ENCODE peak calls at places on chromosome X, in nine cellular contexts. U, X, C, O, W, R, I, Z and Y are unnamed samples.

GRCh38 chrX:40267334-40268118 is 169.8 kb upstream of the BCOR start:
- DNase-seq in R (no peak), Z (no peak), C (no peak), U (no peak), O (no peak), I (no peak), X (no peak), W (peak), Y (peak)

GRCh38 chrX:153873282-153874090 is 12.5 kb downstream of the L1CAM start:
- DNase-seq in R (no peak), X (peak), W (no peak), U (no peak), Z (no peak), O (no peak), I (no peak), C (no peak), Y (no peak)

GRCh38 chrX:109270580-109271484 is 211.1 kb downstream of the GUCY2F start:
- DNase-seq in W (no peak), O (no peak), U (no peak), R (no peak), X (no peak), Z (no peak), I (no peak), C (no peak), Y (no peak)

GRCh38 chrX:135477576-135477975 is 42.9 kb upstream of the INTS6L start:
- DNase-seq in O (peak), I (no peak), U (no peak), R (peak), C (peak), W (no peak), Z (peak), X (peak), Y (no peak)

GRCh38 chrX:29690061-29690460 is 525.3 kb upstream of the MAGEB2 start:
- DNase-seq in W (no peak), X (no peak), O (no peak), I (no peak), U (no peak), Z (no peak), C (no peak), R (no peak), Y (no peak)

GRCh38 chrX:10325606-10326005 is 168.8 kb downstream of the CLCN4 start:
- DNase-seq in Z (no peak), W (no peak), C (no peak), U (no peak), X (no peak), I (no peak), O (no peak), R (no peak), Y (no peak)

GRCh38 chrX:136936183-136936549 is 55.6 kb upstream of the RBMX start:
- DNase-seq in C (no peak), I (no peak), O (no peak), U (no peak), W (no peak), R (no peak), X (no peak), Z (no peak), Y (no peak)

GRCh38 chrX:40644821-40645358 is 2.5 kb downstream of the CXorf38 start:
- DNase-seq in X (no peak), R (peak), C (peak), O (peak), W (no peak), I (peak), Z (no peak), U (peak), Y (no peak)

GRCh38 chrX:19514791-19515614 is at the start of gene MAP3K15:
- DNase-seq in Z (peak), C (no peak), X (peak), R (no peak), W (peak), I (no peak), U (peak), O (peak), Y (peak)

GRCh38 chrX:103794117-103794516 is 17.5 kb downstream of the PLP1 start:
- DNase-seq in X (no peak), I (no peak), O (no peak), U (no peak), Z (no peak), C (no peak), W (no peak), R (no peak), Y (no peak)

GRCh38 chrX:39609941-39610340 is 487.8 kb downstream of the BCOR start:
- DNase-seq in U (no peak), Z (no peak), X (no peak), C (no peak), W (no peak), R (no peak), O (no peak), I (no peak), Y (no peak)

GRCh38 chrX:2817036-2817435 is 11.7 kb upstream of the GYG2 start:
- DNase-seq in Z (no peak), W (no peak), O (no peak), X (no peak), I (no peak), R (no peak), U (no peak), C (no peak), Y (no peak)

GRCh38 chrX:129310000-129310399 is 213.3 kb downstream of the SMARCA1 start:
- DNase-seq in O (no peak), R (no peak), Z (no peak), X (no peak), U (no peak), W (no peak), I (no peak), C (no peak), Y (no peak)

GRCh38 chrX:74420194-74421035 is 878 bp upstream of the SLC16A2 start:
- DNase-seq in O (peak), I (no peak), R (peak), W (no peak), X (peak), C (no peak), Z (peak), U (no peak), Y (no peak)

GRCh38 chrX:104659037-104659744 is 93.2 kb downstream of the IL1RAPL2 start:
- DNase-seq in Z (no peak), U (no peak), C (no peak), X (no peak), R (no peak), W (no peak), I (no peak), O (no peak), Y (no peak)

GRCh38 chrX:111728096-111728495 is 47.1 kb downstream of the ALG13 start:
- DNase-seq in C (no peak), R (no peak), I (no peak), O (no peak), W (no peak), Z (no peak), U (no peak), X (no peak), Y (no peak)

GRCh38 chrX:118795528-118795927 is 28.1 kb upstream of the ZCCHC12 start:
- DNase-seq in W (no peak), I (no peak), Z (no peak), C (no peak), R (no peak), O (no peak), X (no peak), U (no peak), Y (no peak)

GRCh38 chrX:55486736-55487135 is 2.9 kb downstream of the USP51 start:
- DNase-seq in C (no peak), R (no peak), U (no peak), W (no peak), X (no peak), I (no peak), O (no peak), Z (no peak), Y (no peak)

GRCh38 chrX:134144231-134144630 is 92.8 kb upstream of the CCDC160 start:
- DNase-seq in C (peak), U (no peak), X (peak), W (peak), I (no peak), O (no peak), Z (no peak), R (no peak), Y (no peak)

GRCh38 chrX:91414710-91415109 is 19.9 kb upstream of the PABPC5 start:
- DNase-seq in O (no peak), U (no peak), R (no peak), C (no peak), I (no peak), W (no peak), Z (no peak), X (peak), Y (no peak)

GRCh38 chrX:109936114-109936513 is 66.8 kb upstream of the TMEM164 start:
- DNase-seq in C (no peak), W (no peak), U (no peak), R (no peak), I (no peak), O (no peak), X (no peak), Z (no peak), Y (no peak)

GRCh38 chrX:136867518-136867917 is 13.0 kb downstream of the RBMX start:
- DNase-seq in C (no peak), I (no peak), O (no peak), U (no peak), X (no peak), R (no peak), Z (no peak), W (no peak), Y (no peak)

GRCh38 chrX:133513116-133513515 is 97.8 kb upstream of the GPC4 start:
- DNase-seq in R (no peak), W (no peak), C (no peak), O (no peak), I (no peak), X (no peak), Z (no peak), U (no peak), Y (no peak)

GRCh38 chrX:129139837-129140679 is 383.2 kb downstream of the SMARCA1 start:
- DNase-seq in W (no peak), Z (no peak), R (no peak), U (no peak), C (no peak), X (no peak), I (no peak), O (no peak), Y (no peak)

GRCh38 chrX:39645059-39645895 is 452.5 kb downstream of the BCOR start:
- DNase-seq in Z (no peak), R (no peak), O (no peak), X (peak), I (no peak), U (no peak), W (no peak), C (no peak), Y (no peak)

GRCh38 chrX:132564026-132564425 is 75.2 kb upstream of the MBNL3 start:
- DNase-seq in U (no peak), Z (no peak), O (no peak), I (no peak), X (no peak), R (no peak), W (no peak), C (no peak), Y (no peak)

GRCh38 chrX:56813318-56813837 is 84.3 kb downstream of the NBDY start:
- DNase-seq in X (no peak), Z (no peak), O (no peak), I (no peak), W (no peak), R (peak), C (peak), U (peak), Y (no peak)